ENCODE peak calls at places on chromosomes 6 and 20, in four cellular contexts. Z, D, V and B are unnamed samples.
A peak's percentile ranks its signal among the peaks of the same experiment; 100 is the strongest.

GRCh38 chr20:59564171-59564570 is 40.2 kb upstream of the PHACTR3 start:
- DNase-seq in D (no peak), Z (no peak), V (no peak), B (no peak)

GRCh38 chr20:63626424-63627128 is at the start of gene GMEB2:
- DNase-seq in D (no peak), V (peak; percentile 96), Z (peak; percentile 81), B (no peak)

GRCh38 chr6:7169296-7169721 is 61.5 kb downstream of the RREB1 start:
- DNase-seq in V (no peak), D (peak; percentile 62), Z (no peak), B (no peak)

GRCh38 chr6:84103029-84103428 is 69.5 kb downstream of the MRAP2 start:
- DNase-seq in Z (no peak), D (peak; percentile 81), V (no peak), B (no peak)

GRCh38 chr20:38001173-38001875 is 31.9 kb downstream of the TTI1 start:
- DNase-seq in Z (no peak), D (peak; percentile 75), V (no peak), B (no peak)

GRCh38 chr6:165718486-165718885 is 55.4 kb upstream of the PDE10A start:
- DNase-seq in D (peak; percentile 85), V (no peak), Z (no peak), B (no peak)

GRCh38 chr6:22622390-22622789 is 53.0 kb downstream of the HDGFL1 start:
- DNase-seq in D (no peak), Z (no peak), V (no peak), B (no peak)

GRCh38 chr6:48141975-48142374 is 31.0 kb upstream of the PTCHD4 start:
- DNase-seq in D (no peak), Z (no peak), V (no peak), B (no peak)

GRCh38 chr6:34331361-34332050 is 61.0 kb downstream of the NUDT3 start:
- DNase-seq in Z (no peak), D (no peak), V (no peak), B (no peak)

GRCh38 chr6:151070666-151071065 is 169.1 kb upstream of the AKAP12 start:
- DNase-seq in D (peak; percentile 94), Z (no peak), V (no peak), B (no peak)

GRCh38 chr20:50144362-50144761 is 9.2 kb downstream of the PEDS1 start:
- DNase-seq in D (peak; percentile 99), Z (no peak), V (no peak), B (no peak)

GRCh38 chr20:18394363-18394762 is 72.5 kb downstream of the DZANK1 start:
- DNase-seq in Z (no peak), V (peak; percentile 11), D (no peak), B (no peak)

GRCh38 chr6:110542311-110543024 is 66.1 kb upstream of the SLC22A16 start:
- DNase-seq in Z (no peak), V (no peak), D (peak; percentile 28), B (no peak)

GRCh38 chr6:53588816-53589509 is 44.1 kb upstream of the GCLC start:
- DNase-seq in D (no peak), V (no peak), Z (no peak), B (no peak)